ENCODE peak calls at places on chromosome 3, in eight cellular contexts. M is epithelial cell of esophagus, E is AG08395, Z is GM13977, R is GM12865, T is mesendoderm, Y is NCI-H146, K is GM23248. I is an unnamed sample.

GRCh38 chr3:122245513-122246174 is 62.2 kb downstream of the CASR start:
- DNase-seq in E (peak; percentile 13), Y (no peak), T (no peak), M (peak; percentile 42), R (peak; percentile 63), Z (no peak), K (peak; percentile 60), I (no peak)

GRCh38 chr3:190132376-190132775 is 11.7 kb upstream of the P3H2 start:
- DNase-seq in T (no peak), Z (no peak), R (no peak), E (no peak), K (peak; percentile 48), M (no peak), Y (no peak), I (no peak)

GRCh38 chr3:71305246-71306206 is 278.0 kb downstream of the FOXP1 start:
- DNase-seq in E (no peak), T (peak; percentile 92), Z (no peak), K (no peak), M (peak; percentile 36), R (no peak), Y (peak; percentile 47), I (no peak)

GRCh38 chr3:45414823-45415222 is 26.4 kb downstream of the LARS2 start:
- DNase-seq in E (no peak), Y (no peak), T (no peak), K (no peak), M (peak; percentile 67), Z (peak; percentile 20), R (peak; percentile 65), I (no peak)

GRCh38 chr3:100500320-100500880 is 8.0 kb downstream of the TMEM45A start:
- DNase-seq in T (peak; percentile 26), M (no peak), E (no peak), Z (no peak), R (no peak), K (no peak), Y (no peak), I (no peak)

GRCh38 chr3:138349926-138350665 is 1.7 kb downstream of the MRAS start:
- DNase-seq in E (no peak), T (no peak), Z (no peak), Y (no peak), K (peak; percentile 63), M (no peak), R (no peak), I (no peak)

GRCh38 chr3:189389346-189389745 is 217.6 kb downstream of the TPRG1 start:
- DNase-seq in R (no peak), M (peak; percentile 71), Z (no peak), K (no peak), T (no peak), Y (no peak), E (no peak), I (no peak)

GRCh38 chr3:185549651-185550111 is 2.7 kb downstream of the LIPH start:
- DNase-seq in K (peak; percentile 31), E (no peak), Y (no peak), Z (no peak), R (no peak), M (no peak), T (no peak), I (no peak)

GRCh38 chr3:81451611-81452010 is 309.8 kb downstream of the GBE1 start:
- DNase-seq in T (peak; percentile 2), Z (no peak), R (no peak), M (peak; percentile 10), E (peak; percentile 30), Y (no peak), K (peak; percentile 55), I (no peak)

GRCh38 chr3:63279000-63279366 is 875 bp downstream of the SYNPR start:
- DNase-seq in Y (peak; percentile 42), E (peak; percentile 10), R (no peak), K (peak; percentile 53), M (no peak), Z (no peak), T (peak; percentile 46), I (no peak)

GRCh38 chr3:55333923-55334322 is 153.2 kb downstream of the WNT5A start:
- DNase-seq in K (peak; percentile 82), R (no peak), E (peak; percentile 68), T (no peak), M (no peak), Y (no peak), Z (no peak), I (no peak)

GRCh38 chr3:184864012-184864411 is 52.0 kb downstream of the VPS8 start:
- DNase-seq in T (no peak), Y (no peak), K (no peak), R (no peak), E (no peak), M (no peak), Z (no peak), I (no peak)

GRCh38 chr3:76970006-76970680 is 69.8 kb upstream of the ROBO2 start:
- DNase-seq in T (peak; percentile 45), K (no peak), E (no peak), Y (no peak), Z (no peak), R (no peak), M (no peak), I (no peak)

GRCh38 chr3:140920029-140920428 is 21.6 kb upstream of the SLC25A36 start:
- DNase-seq in R (no peak), M (peak; percentile 39), K (peak; percentile 24), Y (no peak), E (no peak), T (no peak), Z (no peak), I (no peak)

GRCh38 chr3:32109256-32109655 is 2.8 kb downstream of the GPD1L start:
- DNase-seq in M (no peak), E (no peak), Y (no peak), T (peak; percentile 27), Z (no peak), R (no peak), K (peak; percentile 10), I (peak; percentile 98)

GRCh38 chr3:70744536-70744935 is 432.1 kb upstream of the MDFIC2 start:
- DNase-seq in K (no peak), Z (no peak), R (no peak), M (no peak), E (no peak), T (no peak), Y (no peak), I (no peak)

GRCh38 chr3:170483485-170484262 is 65.0 kb downstream of the CLDN11 start:
- DNase-seq in Z (no peak), T (peak; percentile 40), E (no peak), K (peak; percentile 47), R (no peak), M (peak; percentile 17), Y (no peak), I (no peak)

GRCh38 chr3:171018151-171018935 is 8.2 kb downstream of the SLC2A2 start:
- DNase-seq in Z (no peak), Y (no peak), M (no peak), R (no peak), E (no peak), K (peak; percentile 6), T (peak; percentile 32), I (no peak)

GRCh38 chr3:16369885-16370284 is 104.9 kb downstream of the OXNAD1 start:
- DNase-seq in Z (no peak), T (peak; percentile 95), R (no peak), Y (no peak), K (no peak), M (peak; percentile 13), E (no peak), I (no peak)

GRCh38 chr3:150725548-150725947 is 21.8 kb upstream of the ERICH6 start:
- DNase-seq in K (no peak), T (no peak), Y (no peak), M (peak; percentile 87), R (no peak), Z (no peak), E (no peak), I (no peak)

GRCh38 chr3:119700269-119700919 is 2.4 kb upstream of the CFAP91 start:
- DNase-seq in Y (no peak), E (no peak), K (peak; percentile 30), M (peak; percentile 58), R (peak; percentile 87), Z (peak; percentile 26), T (no peak), I (no peak)

GRCh38 chr3:28050120-28050519 is 191.3 kb upstream of the CMC1 start:
- DNase-seq in Y (no peak), R (no peak), Z (no peak), K (peak; percentile 23), T (no peak), M (no peak), E (no peak), I (no peak)

GRCh38 chr3:9142346-9142745 is 107.1 kb downstream of the SRGAP3 start:
- DNase-seq in K (no peak), T (no peak), E (no peak), M (peak; percentile 24), Z (no peak), Y (no peak), R (no peak), I (no peak)

GRCh38 chr3:38588276-38588971 is 61.1 kb downstream of the SCN5A start:
- DNase-seq in E (no peak), R (no peak), Z (no peak), K (no peak), M (no peak), T (no peak), Y (no peak), I (no peak)

GRCh38 chr3:197833930-197834715 is 43.1 kb downstream of the LRCH3 start:
- DNase-seq in T (no peak), M (no peak), R (peak; percentile 70), E (no peak), Z (peak; percentile 46), K (no peak), Y (no peak), I (no peak)